ENCODE peak calls at places on chromosome 17, in six cellular contexts. C, D, O, B, V and N are unnamed samples.

GRCh38 chr17:79542718-79543117 is 68.1 kb downstream of the RBFOX3 start:
- DNase-seq in O (no peak), B (no peak), D (no peak), V (no peak), C (no peak), N (no peak)

GRCh38 chr17:72432881-72433280 is 312.1 kb downstream of the SOX9 start:
- DNase-seq in V (no peak), O (no peak), D (no peak), C (no peak), B (no peak), N (no peak)

GRCh38 chr17:29364691-29365090 is 25.5 kb upstream of the TAOK1 start:
- DNase-seq in D (no peak), C (no peak), O (no peak), B (no peak), V (no peak), N (no peak)

GRCh38 chr17:42704495-42705494 is 22.5 kb downstream of the CNTNAP1 start:
- DNase-seq in D (no peak), V (no peak), C (no peak), O (no peak), B (peak), N (no peak)

GRCh38 chr17:80374732-80375118 is 40.2 kb upstream of the ENDOV start:
- DNase-seq in C (no peak), V (no peak), D (no peak), O (no peak), B (no peak), N (no peak)

GRCh38 chr17:385195-385835 is 32.7 kb upstream of the RPH3AL start:
- DNase-seq in O (no peak), V (no peak), B (no peak), D (no peak), C (peak), N (no peak)

GRCh38 chr17:75672011-75672410 is 4.9 kb downstream of the SAP30BP start:
- DNase-seq in B (no peak), O (no peak), C (no peak), V (no peak), D (no peak), N (no peak)

GRCh38 chr17:19262650-19263620 is 25.8 kb downstream of the EPN2 start:
- DNase-seq in V (no peak), C (no peak), O (no peak), D (no peak), B (no peak), N (no peak)

GRCh38 chr17:1234455-1234854 is 35.8 kb upstream of the BHLHA9 start:
- DNase-seq in B (no peak), V (no peak), O (no peak), D (no peak), C (no peak), N (no peak)

GRCh38 chr17:7932483-7932891 is 481 bp downstream of the CNTROB start:
- DNase-seq in C (peak), O (no peak), D (peak), B (no peak), V (peak), N (no peak)

GRCh38 chr17:61335105-61335844 is 64.4 kb upstream of the TBX2 start:
- DNase-seq in D (peak), V (no peak), C (no peak), O (no peak), B (no peak), N (no peak)

GRCh38 chr17:8887834-8888703 is 20.6 kb upstream of the PIK3R6 start:
- DNase-seq in V (peak), C (peak), D (peak), B (no peak), O (no peak), N (no peak)

GRCh38 chr17:21210411-21211076 is 3.4 kb downstream of the TMEM11 start:
- DNase-seq in D (no peak), V (no peak), O (no peak), B (no peak), C (no peak), N (no peak)

GRCh38 chr17:80664217-80664780 is 119.7 kb downstream of the RPTOR start:
- DNase-seq in D (no peak), C (no peak), B (no peak), V (no peak), O (no peak), N (no peak)

GRCh38 chr17:412211-413015 is 59.8 kb upstream of the RPH3AL start:
- DNase-seq in C (peak), O (no peak), V (peak), D (peak), B (no peak), N (peak)

GRCh38 chr17:80984749-80985148 is 6.9 kb upstream of the CHMP6 start:
- DNase-seq in B (no peak), O (peak), V (no peak), C (no peak), D (peak), N (peak)

GRCh38 chr17:81558941-81559806 is 7.0 kb upstream of the FAAP100 start:
- DNase-seq in O (no peak), B (no peak), V (no peak), D (no peak), C (no peak), N (no peak)

GRCh38 chr17:58337126-58337599 is 8.6 kb upstream of the TSPOAP1 start:
- DNase-seq in O (no peak), B (no peak), C (peak), V (no peak), D (no peak), N (no peak)

GRCh38 chr17:72118588-72119279 is 2.1 kb upstream of the SOX9 start:
- DNase-seq in C (peak), D (peak), O (no peak), B (peak), V (peak), N (peak)

GRCh38 chr17:78343433-78344201 is 16.3 kb downstream of the SOCS3 start:
- DNase-seq in O (no peak), B (no peak), D (no peak), V (no peak), C (no peak), N (no peak)

GRCh38 chr17:31272236-31272635 is 24.8 kb downstream of the OMG start:
- DNase-seq in O (no peak), C (no peak), B (no peak), D (no peak), V (no peak), N (no peak)

GRCh38 chr17:13568746-13569739 is 32.7 kb downstream of the HS3ST3A1 start:
- DNase-seq in V (no peak), B (no peak), O (no peak), D (no peak), C (no peak), N (no peak)

GRCh38 chr17:79306688-79307323 is 232.2 kb downstream of the ENGASE start:
- DNase-seq in C (no peak), V (no peak), D (no peak), O (no peak), B (no peak), N (no peak)

GRCh38 chr17:17848311-17848710 is 11.5 kb upstream of the SREBF1 start:
- DNase-seq in O (no peak), B (no peak), D (no peak), C (no peak), V (no peak), N (no peak)

GRCh38 chr17:36703860-36704266 is 102.5 kb downstream of the MRM1 start:
- DNase-seq in D (no peak), O (no peak), C (peak), B (no peak), V (peak), N (no peak)

GRCh38 chr17:17783825-17784598 is 52.8 kb downstream of the SREBF1 start:
- DNase-seq in B (peak), C (no peak), V (no peak), D (no peak), O (no peak), N (no peak)

GRCh38 chr17:81076097-81076754 is 41.3 kb downstream of the BAIAP2 start:
- DNase-seq in V (no peak), O (no peak), C (peak), D (no peak), B (no peak), N (no peak)

GRCh38 chr17:74404218-74404617 is 27.7 kb upstream of the GPRC5C start:
- DNase-seq in D (no peak), O (peak), B (no peak), C (no peak), V (no peak), N (no peak)

GRCh38 chr17:62740066-62740465 is 68.0 kb downstream of the MARCHF10 start:
- DNase-seq in B (no peak), O (no peak), V (no peak), C (no peak), D (no peak), N (no peak)
- TF ChIP-seq YY1 in B (no peak), O (no peak), V (no peak), C (no peak), D (no peak), N (no peak)

DNA sequence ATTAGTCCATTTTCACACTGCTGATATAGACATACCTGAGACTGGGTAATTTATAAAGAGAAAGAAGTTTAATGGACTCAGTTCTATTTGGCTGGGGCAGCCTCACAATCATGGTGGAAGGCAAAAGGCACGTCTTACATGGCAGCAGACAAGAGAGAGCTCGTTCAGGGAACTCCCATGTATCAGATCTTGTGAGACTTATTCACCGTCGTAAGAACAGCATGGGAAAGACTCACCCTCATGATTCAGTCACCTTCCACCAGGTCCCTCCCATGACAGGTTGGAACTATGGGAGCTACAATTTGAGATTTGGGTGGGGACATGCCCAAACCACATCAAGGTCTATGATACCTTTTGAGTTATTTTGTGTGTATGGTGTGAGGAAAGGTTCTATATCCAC is 66.9 kb downstream of the METRNL start:
- DNase-seq in C (no peak), D (no peak), B (no peak), V (no peak), O (no peak), N (no peak)
- TF ChIP-seq SIN3A in C (no peak), D (no peak), B (no peak), V (no peak), O (no peak), N (no peak)

GRCh38 chr17:48593126-48593829 is at the start of gene HOXB5:
- DNase-seq in V (no peak), O (no peak), D (no peak), B (no peak), C (no peak), N (no peak)

GRCh38 chr17:48595107-48595999 is 1.8 kb upstream of the HOXB5 start:
- DNase-seq in C (no peak), V (no peak), D (no peak), O (no peak), B (no peak), N (no peak)

GRCh38 chr17:48596000-48596734 is 2.6 kb upstream of the HOXB5 start:
- DNase-seq in V (no peak), B (no peak), O (no peak), D (no peak), C (no peak), N (no peak)

GRCh38 chr17:48593840-48594411 is 347 bp upstream of the HOXB5 start:
- DNase-seq in C (peak), O (peak), B (no peak), V (peak), D (peak), N (no peak)

GRCh38 chr17:48594412-48595106 is 980 bp upstream of the HOXB5 start:
- DNase-seq in V (no peak), D (no peak), C (no peak), O (no peak), B (no peak), N (no peak)
- TF ChIP-seq YY1 in V (no peak), D (no peak), C (no peak), O (no peak), B (no peak), N (no peak)

GRCh38 chr17:38891441-38891840 is 21.6 kb downstream of the LASP1 start:
- DNase-seq in D (no peak), B (no peak), O (no peak), V (no peak), C (no peak), N (no peak)

GRCh38 chr17:38893113-38893512 is 23.3 kb downstream of the LASP1 start:
- DNase-seq in O (no peak), C (no peak), V (no peak), D (no peak), B (no peak), N (no peak)

GRCh38 chr17:38892083-38892482 is 22.2 kb downstream of the LASP1 start:
- DNase-seq in D (no peak), B (no peak), C (no peak), O (no peak), V (no peak), N (no peak)

GRCh38 chr17:38893612-38894011 is 23.8 kb downstream of the LASP1 start:
- DNase-seq in C (no peak), D (no peak), B (no peak), V (no peak), O (no peak), N (no peak)

GRCh38 chr17:38892620-38893019 is 22.8 kb downstream of the LASP1 start:
- DNase-seq in O (no peak), C (no peak), D (no peak), V (no peak), B (no peak), N (no peak)
- TF ChIP-seq SIN3A in O (no peak), C (no peak), D (no peak), V (no peak), B (no peak), N (no peak)

GRCh38 chr17:65851965-65852736 is 290.7 kb upstream of the AXIN2 start:
- DNase-seq in D (no peak), B (no peak), O (no peak), V (no peak), C (no peak), N (no peak)
- TF ChIP-seq YY1 in D (no peak), B (no peak), O (no peak), V (no peak), C (no peak), N (no peak)

GRCh38 chr17:69783865-69784264 is 291.2 kb upstream of the KCNJ16 start:
- DNase-seq in D (no peak), V (no peak), B (no peak), O (no peak), C (no peak), N (no peak)
- TF ChIP-seq SIN3A in D (no peak), V (no peak), B (no peak), O (no peak), C (no peak), N (no peak)

DNA sequence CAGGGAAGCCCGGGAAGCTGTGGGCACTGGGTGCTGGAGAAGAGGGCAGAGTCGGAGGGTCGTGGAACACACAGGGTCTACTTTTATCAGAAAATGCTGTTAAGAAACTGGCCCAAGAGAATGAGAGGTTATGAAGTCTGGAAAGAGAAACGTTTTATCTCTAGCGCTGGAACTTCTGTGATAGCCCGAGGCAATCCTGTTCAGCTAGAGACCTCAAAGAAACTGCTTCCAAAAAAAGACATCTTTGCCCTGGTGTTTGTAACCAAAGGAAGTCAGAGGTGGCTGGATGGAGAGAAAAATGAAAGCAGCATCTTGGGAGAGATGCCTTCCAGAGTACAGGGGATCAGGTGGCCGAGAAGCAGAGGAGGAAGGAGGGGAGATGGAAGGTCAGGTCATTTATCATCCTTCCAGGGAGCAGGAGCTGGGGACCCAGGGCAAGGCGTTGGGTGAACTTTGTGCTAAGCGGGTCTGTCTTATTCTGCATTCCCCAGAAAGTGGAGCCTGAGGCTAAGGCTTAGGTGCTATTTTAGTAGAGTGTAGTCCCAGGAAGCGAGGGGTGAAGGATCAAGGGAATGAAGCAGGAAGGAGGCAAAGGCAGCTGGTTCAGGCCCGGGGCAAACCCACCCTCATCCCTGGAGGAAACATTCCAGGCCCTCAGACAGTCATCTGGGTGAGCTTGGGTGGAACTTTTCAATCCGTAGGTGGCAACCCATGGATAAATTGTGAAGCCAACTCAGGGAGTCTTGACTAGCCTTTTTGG is 66.5 kb downstream of the MGAT5B start:
- DNase-seq in B (no peak), V (no peak), D (no peak), C (no peak), O (no peak), N (no peak)
- TF ChIP-seq YY1 in B (no peak), V (no peak), D (no peak), C (no peak), O (no peak), N (no peak)

DNA sequence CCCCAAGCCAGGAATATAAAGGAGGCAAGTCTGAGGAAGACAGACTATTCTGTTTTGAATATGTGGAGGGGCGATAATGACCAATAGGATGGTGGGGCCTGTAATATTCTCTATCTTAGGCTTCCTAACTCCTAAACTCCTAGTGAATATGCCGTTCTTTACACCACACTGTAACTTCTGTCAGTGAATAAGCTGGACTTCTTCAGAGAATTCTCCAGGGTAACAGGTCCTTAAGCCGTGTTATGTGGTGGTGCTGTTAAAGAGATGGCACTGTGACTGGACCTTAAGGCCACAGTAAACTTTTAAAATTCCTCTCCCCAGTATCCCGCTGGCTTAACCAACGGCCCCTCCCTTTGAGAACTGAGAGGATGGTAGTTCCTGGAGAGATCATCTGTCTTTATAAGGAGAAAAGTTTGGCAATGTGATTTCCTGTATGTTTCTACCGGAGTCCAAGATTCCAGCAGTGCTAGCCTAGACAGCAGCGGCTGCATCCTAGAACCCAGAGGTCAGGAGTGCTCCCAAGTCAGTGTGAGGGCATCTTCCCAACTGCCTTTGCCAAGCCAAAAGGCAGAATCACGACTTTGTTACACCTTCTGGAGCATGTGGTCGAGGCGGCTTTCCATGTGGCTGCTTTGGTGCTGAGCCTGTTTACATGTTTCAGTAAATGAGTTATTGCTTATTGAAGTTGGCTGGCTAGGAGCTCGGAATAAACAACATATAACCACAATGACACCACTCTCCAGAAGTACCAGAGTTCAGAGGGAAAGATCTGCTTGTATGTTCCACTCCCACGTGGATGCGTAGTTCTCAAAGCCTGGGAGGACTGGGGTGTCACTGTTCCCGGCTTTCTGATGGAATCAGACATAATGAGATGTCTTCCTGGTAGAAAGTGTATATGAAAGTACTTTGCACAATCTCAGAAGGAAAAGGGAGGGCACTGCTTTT is 41.0 kb downstream of the TUBD1 start:
- DNase-seq in V (peak), O (no peak), C (no peak), B (no peak), D (no peak), N (no peak)
- TF ChIP-seq SIN3A in V (no peak), O (no peak), C (no peak), B (no peak), D (no peak), N (no peak)